ENCODE peak calls at places on chromosomes 2 and 18, in eight cellular contexts. U is stomach, V is K562, G is astrocyte, H is prostate gland, S is GM23338, W is esophagus muscularis mucosa, T is progenitor cell of endocrine pancreas. D is an unnamed sample.

GRCh38 chr18:621181-621580 is 24.4 kb downstream of the CLUL1 start:
- DNase-seq in U (no peak), V (no peak), G (peak), H (no peak), S (no peak), W (no peak), T (no peak), D (no peak)

GRCh38 chr2:127083819-127084503 is 23.0 kb downstream of the BIN1 start:
- DNase-seq in U (peak), V (no peak), G (peak), H (peak), S (no peak), W (peak), T (no peak), D (no peak)

GRCh38 chr2:1940660-1941059 is 196.3 kb upstream of the PXDN start:
- DNase-seq in U (no peak), V (no peak), G (peak), H (no peak), S (no peak), W (no peak), T (no peak), D (no peak)

GRCh38 chr2:77457665-77458064 is 64.5 kb downstream of the LRRTM4 start:
- DNase-seq in U (no peak), V (no peak), G (no peak), H (no peak), S (no peak), W (no peak), T (no peak), D (no peak)

GRCh38 chr2:85083092-85083491 is 50.1 kb upstream of the TCF7L1 start:
- DNase-seq in U (no peak), V (no peak), G (no peak), H (no peak), S (no peak), W (no peak), T (no peak), D (no peak)

GRCh38 chr2:167596072-167596471 is 651.3 kb downstream of the STK39 start:
- DNase-seq in U (no peak), V (no peak), G (no peak), H (no peak), S (no peak), W (no peak), T (no peak), D (no peak)

GRCh38 chr2:171411791-171412483 is 21.9 kb downstream of the METTL8 start:
- DNase-seq in U (no peak), V (no peak), G (no peak), H (no peak), S (no peak), W (no peak), T (no peak), D (no peak)

GRCh38 chr2:111202266-111203040 is 81.7 kb downstream of the BCL2L11 start:
- DNase-seq in U (no peak), V (no peak), G (peak), H (no peak), S (no peak), W (peak), T (no peak), D (no peak)

GRCh38 chr2:217366996-217367395 is 507.1 kb upstream of the TNP1 start:
- DNase-seq in U (no peak), V (no peak), G (peak), H (no peak), S (no peak), W (peak), T (no peak), D (no peak)

GRCh38 chr18:58177886-58178470 is 134.0 kb downstream of the NEDD4L start:
- DNase-seq in U (no peak), V (no peak), G (no peak), H (no peak), S (no peak), W (no peak), T (no peak), D (no peak)

GRCh38 chr18:59139291-59139614 is 431 bp upstream of the SEC11C start:
- DNase-seq in U (peak), V (peak), G (peak), H (peak), S (peak), W (no peak), T (peak), D (peak)

GRCh38 chr2:181861379-181861778 is 30.2 kb upstream of the ITPRID2 start:
- DNase-seq in U (peak), V (no peak), G (no peak), H (no peak), S (peak), W (no peak), T (no peak), D (no peak)

GRCh38 chr2:85584857-85585780 is 888 bp downstream of the VAMP5 start:
- DNase-seq in U (peak), V (peak), G (peak), H (peak), S (peak), W (no peak), T (no peak), D (peak)

GRCh38 chr2:120863661-120864320 is 128.1 kb downstream of the GLI2 start:
- DNase-seq in U (peak), V (peak), G (peak), H (no peak), S (no peak), W (no peak), T (no peak), D (peak)

GRCh38 chr2:140085674-140086073 is 1305.5 kb upstream of the NXPH2 start:
- DNase-seq in U (no peak), V (no peak), G (no peak), H (no peak), S (no peak), W (no peak), T (no peak), D (no peak)

GRCh38 chr2:23497063-23497462 is 112.1 kb downstream of the KLHL29 start:
- DNase-seq in U (no peak), V (no peak), G (peak), H (no peak), S (peak), W (no peak), T (no peak), D (no peak)

GRCh38 chr2:36408198-36408703 is 52.7 kb downstream of the CRIM1 start:
- DNase-seq in U (no peak), V (no peak), G (peak), H (no peak), S (peak), W (no peak), T (no peak), D (no peak)

GRCh38 chr2:188519133-188519532 is 227.5 kb downstream of the GULP1 start:
- DNase-seq in U (no peak), V (no peak), G (peak), H (no peak), S (no peak), W (no peak), T (no peak), D (no peak)

GRCh38 chr2:26245231-26245732 is 543 bp downstream of the HADHB start:
- DNase-seq in U (peak), V (peak), G (peak), H (peak), S (peak), W (no peak), T (no peak), D (no peak)

GRCh38 chr18:7584646-7585271 is 17.6 kb downstream of the PTPRM start:
- DNase-seq in U (no peak), V (no peak), G (peak), H (no peak), S (peak), W (no peak), T (no peak), D (no peak)

GRCh38 chr2:105595536-105595935 is 149.2 kb upstream of the NCK2 start:
- DNase-seq in U (no peak), V (no peak), G (no peak), H (no peak), S (no peak), W (no peak), T (no peak), D (peak)

GRCh38 chr2:113012436-113013335 is 7.4 kb downstream of the IL36A start:
- DNase-seq in U (no peak), V (peak), G (peak), H (no peak), S (no peak), W (no peak), T (no peak), D (peak)

GRCh38 chr2:226644342-226644957 is 155.2 kb downstream of the IRS1 start:
- DNase-seq in U (no peak), V (no peak), G (peak), H (no peak), S (no peak), W (peak), T (no peak), D (no peak)

GRCh38 chr2:184041077-184041476 is 557.3 kb upstream of the ZNF804A start:
- DNase-seq in U (no peak), V (no peak), G (no peak), H (no peak), S (no peak), W (no peak), T (no peak), D (no peak)

GRCh38 chr18:9796933-9797549 is 88.7 kb upstream of the TXNDC2 start:
- DNase-seq in U (no peak), V (no peak), G (no peak), H (no peak), S (no peak), W (no peak), T (no peak), D (no peak)

GRCh38 chr2:20424300-20425290 is 22.3 kb upstream of the RHOB start:
- DNase-seq in U (peak), V (no peak), G (peak), H (no peak), S (peak), W (no peak), T (no peak), D (no peak)

GRCh38 chr18:5998907-5999306 is 103.6 kb upstream of the TMEM200C start:
- DNase-seq in U (no peak), V (no peak), G (no peak), H (no peak), S (no peak), W (no peak), T (no peak), D (no peak)

GRCh38 chr2:44679584-44679983 is 261.9 kb upstream of the SIX3 start:
- DNase-seq in U (no peak), V (no peak), G (no peak), H (no peak), S (no peak), W (no peak), T (no peak), D (no peak)

DNA sequence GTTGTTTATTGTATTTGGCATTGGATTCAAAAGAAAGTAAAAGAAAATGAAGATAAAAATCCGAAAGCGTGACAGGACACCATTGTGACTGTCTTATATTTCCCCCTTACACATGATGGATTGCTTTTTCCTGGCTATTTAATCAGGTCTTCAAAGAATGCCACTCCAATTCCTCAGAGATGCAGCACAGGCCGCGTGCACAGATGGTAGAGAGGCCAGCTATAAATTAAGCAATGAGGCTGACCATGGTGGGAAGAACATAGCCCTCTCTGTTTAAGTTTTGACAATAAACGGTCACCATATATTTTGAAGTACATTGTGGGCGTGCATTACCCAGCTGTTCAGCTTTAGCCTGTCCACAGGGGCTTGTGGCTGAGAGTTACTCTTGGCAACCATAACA is 730.7 kb downstream of the DCC start:
- DNase-seq in U (no peak), V (no peak), G (no peak), H (no peak), S (no peak), W (no peak), T (no peak), D (no peak)
- TF ChIP-seq CTCF in U (no peak), V (no peak), G (no peak), H (no peak), S (no peak), W (no peak), T (no peak), D (no peak)

GRCh38 chr2:31151501-31151900 is 13.3 kb upstream of the GALNT14 start:
- DNase-seq in U (no peak), V (no peak), G (no peak), H (no peak), S (peak), W (no peak), T (no peak), D (no peak)
- TF ChIP-seq CTCF in U (no peak), V (no peak), G (no peak), H (no peak), S (peak), W (no peak), T (peak), D (no peak)

GRCh38 chr2:10377052-10377746 is 70.9 kb downstream of the ODC1 start:
- DNase-seq in U (no peak), V (no peak), G (no peak), H (no peak), S (no peak), W (no peak), T (no peak), D (no peak)
- TF ChIP-seq CTCF in U (no peak), V (no peak), G (no peak), H (no peak), S (no peak), W (no peak), T (no peak), D (no peak)

GRCh38 chr2:132417430-132418035 is 928 bp downstream of the GPR39 start:
- DNase-seq in U (no peak), V (no peak), G (no peak), H (no peak), S (no peak), W (no peak), T (no peak), D (peak)

GRCh38 chr2:132415256-132416079 is 1.1 kb upstream of the GPR39 start:
- DNase-seq in U (no peak), V (no peak), G (no peak), H (no peak), S (peak), W (no peak), T (peak), D (peak)

GRCh38 chr2:132420776-132421175 is 4.2 kb downstream of the GPR39 start:
- DNase-seq in U (no peak), V (no peak), G (no peak), H (no peak), S (no peak), W (no peak), T (no peak), D (no peak)

GRCh38 chr2:132416080-132416911 is at the start of gene GPR39:
- DNase-seq in U (peak), V (no peak), G (peak), H (peak), S (peak), W (no peak), T (peak), D (peak)

GRCh38 chr2:132416996-132417395 is 391 bp downstream of the GPR39 start:
- DNase-seq in U (no peak), V (no peak), G (no peak), H (no peak), S (no peak), W (no peak), T (no peak), D (peak)
- TF ChIP-seq CTCF in U (no peak), V (peak), G (peak), H (no peak), S (peak), W (no peak), T (no peak), D (no peak)

DNA sequence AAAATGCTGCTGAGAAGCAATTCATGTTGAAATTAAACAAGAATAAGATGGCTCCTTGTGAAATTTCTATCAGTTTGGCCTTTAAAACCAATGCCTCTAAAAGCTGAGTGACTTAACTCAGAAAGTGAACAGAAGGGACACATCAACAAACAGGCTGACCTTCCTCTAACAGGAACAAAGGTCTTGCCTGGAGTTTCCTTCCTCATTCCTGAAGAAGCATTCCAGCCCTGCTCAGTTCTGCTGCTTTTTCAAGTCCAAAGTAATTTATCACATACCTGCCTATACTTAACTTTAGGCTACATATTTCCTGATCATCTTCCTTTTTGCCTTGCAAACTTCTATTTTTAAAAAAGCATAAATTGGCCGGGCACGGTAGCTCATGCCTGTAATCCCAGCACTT is 14.1 kb downstream of the PTRHD1 start:
- DNase-seq in U (no peak), V (no peak), G (no peak), H (no peak), S (peak), W (no peak), T (no peak), D (peak)
- TF ChIP-seq CTCF in U (no peak), V (no peak), G (no peak), H (no peak), S (no peak), W (no peak), T (no peak), D (no peak)

DNA sequence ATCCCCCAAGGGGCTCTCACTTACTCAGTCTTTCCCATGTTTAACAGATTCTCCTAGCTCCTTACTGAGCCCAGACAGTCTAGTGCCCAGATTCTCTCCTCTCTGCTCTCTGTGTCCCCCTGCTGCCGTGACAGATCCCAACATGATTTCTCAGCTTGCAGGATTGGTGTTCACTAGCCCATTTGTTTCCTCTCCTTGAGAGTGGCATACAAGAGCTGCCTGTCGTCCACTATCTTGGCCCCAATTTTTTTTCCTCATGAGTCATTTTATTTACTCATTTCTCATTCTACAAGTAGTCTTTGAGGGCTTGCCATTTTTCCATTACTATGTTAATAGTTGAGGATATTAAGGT is 199.9 kb upstream of the FN1 start:
- DNase-seq in U (no peak), V (no peak), G (peak), H (no peak), S (peak), W (no peak), T (no peak), D (peak)
- TF ChIP-seq CTCF in U (peak), V (no peak), G (peak), H (no peak), S (peak), W (no peak), T (no peak), D (no peak)

DNA sequence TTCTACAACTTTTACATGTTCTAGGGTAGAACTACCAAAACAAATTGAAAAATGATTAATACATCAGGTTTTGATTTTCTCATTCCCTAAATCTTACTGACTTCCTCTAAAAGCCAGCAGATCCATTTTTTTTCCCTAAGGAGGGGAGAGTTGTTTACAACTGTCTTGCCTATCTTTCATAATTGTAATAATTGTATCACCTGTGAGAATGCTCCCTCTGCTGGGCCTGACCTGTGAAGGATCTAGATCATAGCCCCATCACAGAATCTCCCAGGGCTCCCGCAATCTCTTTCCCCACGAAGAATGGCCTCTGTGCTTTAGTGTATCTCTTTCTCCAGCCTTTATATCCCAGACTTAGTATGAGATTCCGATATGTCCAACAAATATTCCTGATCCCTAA is 9.1 kb downstream of the LOXL3 start:
- DNase-seq in U (no peak), V (peak), G (no peak), H (no peak), S (no peak), W (no peak), T (no peak), D (no peak)
- TF ChIP-seq CTCF in U (no peak), V (peak), G (no peak), H (no peak), S (no peak), W (no peak), T (no peak), D (peak)

GRCh38 chr2:195503208-195503607 is 153.8 kb upstream of the SLC39A10 start:
- DNase-seq in U (no peak), V (no peak), G (no peak), H (no peak), S (no peak), W (no peak), T (no peak), D (no peak)
- TF ChIP-seq CTCF in U (no peak), V (no peak), G (no peak), H (no peak), S (no peak), W (no peak), T (no peak), D (no peak)

GRCh38 chr2:195317533-195317932 is 339.5 kb upstream of the SLC39A10 start:
- DNase-seq in U (no peak), V (no peak), G (no peak), H (no peak), S (no peak), W (no peak), T (no peak), D (no peak)

GRCh38 chr2:195319112-195319460 is 337.9 kb upstream of the SLC39A10 start:
- DNase-seq in U (no peak), V (no peak), G (peak), H (no peak), S (peak), W (no peak), T (no peak), D (peak)

GRCh38 chr2:195320416-195320973 is 336.5 kb upstream of the SLC39A10 start:
- DNase-seq in U (no peak), V (no peak), G (no peak), H (no peak), S (no peak), W (no peak), T (no peak), D (no peak)

GRCh38 chr2:195319548-195320415 is 337.2 kb upstream of the SLC39A10 start:
- DNase-seq in U (no peak), V (no peak), G (no peak), H (no peak), S (no peak), W (no peak), T (no peak), D (no peak)

GRCh38 chr2:195318440-195319111 is 338.4 kb upstream of the SLC39A10 start:
- DNase-seq in U (no peak), V (peak), G (peak), H (peak), S (peak), W (no peak), T (peak), D (peak)
- TF ChIP-seq CTCF in U (no peak), V (peak), G (peak), H (peak), S (peak), W (peak), T (peak), D (peak)

GRCh38 chr2:80026040-80026729 is 278.4 kb downstream of the LRRTM1 start:
- DNase-seq in U (no peak), V (no peak), G (no peak), H (no peak), S (no peak), W (no peak), T (no peak), D (no peak)
- TF ChIP-seq CTCF in U (no peak), V (no peak), G (no peak), H (no peak), S (no peak), W (no peak), T (no peak), D (no peak)

D was measured in Calu3.